ENCODE peak calls at places on chromosomes 11 and 22, in six cellular contexts. U is choroid plexus epithelial cell, N is WTC11, Z is H9, H is endothelial cell, G is D721Med. J is an unnamed sample.

GRCh38 chr11:15730617-15731385 is 616.1 kb downstream of the INSC start:
- DNase-seq in N (no peak), U (no peak), Z (no peak), G (no peak), H (no peak), J (no peak)

GRCh38 chr11:61587541-61587941 is 6.7 kb upstream of the SYT7 start:
- DNase-seq in N (peak), Z (peak), U (peak), G (no peak), H (peak), J (no peak)

GRCh38 chr11:102138223-102138622 is 28.0 kb downstream of the YAP1 start:
- DNase-seq in H (no peak), G (no peak), N (no peak), Z (no peak), U (no peak), J (no peak)

GRCh38 chr22:43482310-43482625 is 70.5 kb downstream of the MPPED1 start:
- DNase-seq in U (no peak), N (no peak), H (no peak), Z (no peak), G (no peak), J (no peak)

GRCh38 chr11:2393941-2394817 is 6.4 kb upstream of the TSSC4 start:
- DNase-seq in Z (no peak), N (no peak), G (no peak), U (no peak), H (no peak), J (no peak)

GRCh38 chr11:105265859-105266258 is 126.3 kb upstream of the CARD18 start:
- DNase-seq in U (peak), H (no peak), G (no peak), Z (no peak), N (no peak), J (no peak)

GRCh38 chr11:45392621-45393183 is 106.6 kb upstream of the SYT13 start:
- DNase-seq in U (no peak), N (no peak), H (no peak), Z (no peak), G (no peak), J (no peak)

GRCh38 chr11:118910309-118911112 is 15.2 kb downstream of the BCL9L start:
- DNase-seq in U (peak), N (peak), Z (peak), H (peak), G (no peak), J (no peak)

GRCh38 chr11:66328036-66328306 is 8.3 kb downstream of the RIN1 start:
- DNase-seq in U (no peak), Z (no peak), N (no peak), H (no peak), G (no peak), J (no peak)

GRCh38 chr11:66326261-66327111 is 9.6 kb upstream of the CD248 start:
- DNase-seq in H (no peak), U (peak), N (no peak), Z (no peak), G (no peak), J (no peak)

GRCh38 chr11:66329165-66329673 is 7.0 kb downstream of the RIN1 start:
- DNase-seq in H (no peak), N (no peak), G (no peak), U (no peak), Z (no peak), J (no peak)

GRCh38 chr11:66328307-66329144 is 7.7 kb downstream of the RIN1 start:
- DNase-seq in Z (peak), N (peak), G (peak), H (peak), U (peak), J (peak)

GRCh38 chr11:66327171-66328035 is 8.8 kb downstream of the RIN1 start:
- DNase-seq in U (peak), G (no peak), H (no peak), N (no peak), Z (no peak), J (no peak)
- TF ChIP-seq CTCF in U (peak), G (no peak), H (no peak), N (no peak), Z (no peak), J (no peak)

GRCh38 chr11:72075109-72075508 is 5.2 kb downstream of the NUMA1 start:
- DNase-seq in H (no peak), Z (peak), G (no peak), N (no peak), U (no peak), J (no peak)
- TF ChIP-seq CTCF in H (no peak), Z (peak), G (peak), N (no peak), U (peak), J (no peak)

DNA sequence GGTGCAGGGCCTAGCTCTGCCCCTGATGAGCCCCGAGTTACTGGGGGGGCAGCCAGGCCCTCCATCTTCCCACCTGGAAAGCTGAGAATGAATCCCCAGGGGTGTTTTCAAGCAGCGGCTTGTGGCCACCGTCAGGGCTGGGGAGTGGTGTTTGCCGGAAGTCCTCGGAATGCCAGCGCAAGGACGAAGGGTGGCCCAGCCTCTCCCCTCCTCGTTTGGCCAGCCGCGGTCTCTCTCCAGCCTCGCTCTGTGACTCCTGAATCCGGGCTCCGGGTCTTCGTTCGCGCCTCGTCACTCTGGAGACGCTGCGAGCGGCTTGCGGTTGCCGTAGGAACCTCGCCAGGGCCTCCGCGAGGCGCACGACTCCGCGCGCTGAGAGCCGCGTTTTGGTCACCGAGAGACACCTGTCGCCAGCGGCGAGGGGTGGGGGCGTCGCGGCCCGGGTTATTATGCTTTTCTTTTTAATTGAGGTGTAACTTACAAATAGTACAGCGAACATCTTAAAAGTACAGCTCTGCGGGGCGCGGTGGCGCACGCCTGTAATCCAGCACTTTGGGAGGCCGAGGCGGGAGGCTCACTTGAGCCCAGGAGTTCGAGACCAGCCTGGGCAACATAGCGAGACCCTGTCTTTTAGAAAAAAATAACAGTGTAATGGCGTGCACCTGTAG is 6.3 kb upstream of the KDELR3 start:
- DNase-seq in N (peak), Z (peak), G (no peak), U (peak), H (peak), J (peak)
- TF ChIP-seq CTCF in N (no peak), Z (no peak), G (no peak), U (no peak), H (no peak), J (no peak)

GRCh38 chr11:19326499-19326898 is 85.8 kb upstream of the E2F8 start:
- DNase-seq in G (no peak), Z (no peak), H (no peak), N (no peak), U (peak), J (no peak)
- TF ChIP-seq CTCF in G (no peak), Z (no peak), H (no peak), N (no peak), U (peak), J (no peak)

GRCh38 chr11:114027941-114028340 is 31.6 kb upstream of the ZBTB16 start:
- DNase-seq in Z (no peak), G (no peak), N (no peak), H (no peak), U (peak), J (no peak)
- TF ChIP-seq CTCF in Z (no peak), G (no peak), N (no peak), H (no peak), U (peak), J (no peak)

GRCh38 chr22:25764270-25765015 is 22.5 kb downstream of the MYO18B start:
- DNase-seq in N (peak), Z (peak), G (no peak), H (no peak), U (no peak), J (no peak)
- TF ChIP-seq CTCF in N (no peak), Z (peak), G (no peak), H (no peak), U (no peak), J (no peak)

GRCh38 chr11:130198964-130199363 is 39.4 kb downstream of the ST14 start:
- DNase-seq in N (no peak), G (no peak), H (no peak), Z (no peak), U (no peak), J (no peak)
- TF ChIP-seq CTCF in N (no peak), G (no peak), H (no peak), Z (peak), U (peak), J (no peak)

DNA sequence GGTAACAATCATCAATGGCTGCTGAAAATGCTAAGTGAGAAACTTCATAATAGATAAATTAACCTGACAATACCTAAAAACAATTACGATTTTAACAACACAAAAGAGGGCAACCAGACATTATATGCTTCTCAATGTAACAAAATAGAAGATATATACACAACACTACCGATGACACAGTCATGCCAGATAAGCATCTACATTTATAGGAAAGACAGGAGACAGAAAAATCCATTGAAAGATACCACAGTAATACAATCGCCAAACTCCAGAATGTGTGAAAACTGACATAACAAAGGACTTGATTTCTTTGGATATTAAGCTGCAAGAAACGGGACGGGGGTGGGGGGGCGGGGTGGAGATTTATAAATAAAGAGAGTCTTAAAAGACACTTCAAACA is 28.3 kb downstream of the USP28 start:
- DNase-seq in N (no peak), G (no peak), U (no peak), H (no peak), Z (no peak), J (no peak)
- TF ChIP-seq CTCF in N (no peak), G (no peak), U (no peak), H (no peak), Z (no peak), J (no peak)